ENCODE peak calls at places on chromosomes 3 and 15, in eight cellular contexts. One of them, this sample, is unnamed.
A peak's percentile ranks its signal among the peaks of the same experiment; 100 is the strongest.

GRCh38 chr15:61118885-61119284 is 110.2 kb downstream of the RORA start:
- DNase-seq in uterus: no peak
- DNase-seq in IMR-90: no peak
- DNase-seq in thyroid gland: no peak
- DNase-seq in spleen: no peak
- DNase-seq in ovary: no peak
- DNase-seq in suprapubic skin: no peak
- DNase-seq in esophagus muscularis mucosa: peak; percentile 79
- DNase-seq in this sample: no peak

GRCh38 chr15:89307046-89307587 is 27.5 kb downstream of the POLG start:
- DNase-seq in uterus: no peak
- DNase-seq in spleen: no peak
- DNase-seq in suprapubic skin: no peak
- DNase-seq in ovary: no peak
- DNase-seq in esophagus muscularis mucosa: no peak
- DNase-seq in IMR-90: peak; percentile 66
- DNase-seq in thyroid gland: no peak
- DNase-seq in this sample: no peak

GRCh38 chr3:16375891-16376290 is 110.9 kb downstream of the OXNAD1 start:
- DNase-seq in thyroid gland: no peak
- DNase-seq in esophagus muscularis mucosa: no peak
- DNase-seq in spleen: no peak
- DNase-seq in suprapubic skin: no peak
- DNase-seq in IMR-90: no peak
- DNase-seq in uterus: no peak
- DNase-seq in ovary: no peak
- DNase-seq in this sample: no peak

GRCh38 chr3:194276768-194277546 is 74.2 kb downstream of the CPN2 start:
- DNase-seq in spleen: no peak
- DNase-seq in uterus: peak; percentile 57
- DNase-seq in esophagus muscularis mucosa: no peak
- DNase-seq in suprapubic skin: no peak
- DNase-seq in IMR-90: peak; percentile 52
- DNase-seq in thyroid gland: peak; percentile 74
- DNase-seq in ovary: peak; percentile 75
- DNase-seq in this sample: peak; percentile 11

GRCh38 chr15:101376615-101377395 is 81.8 kb upstream of the SNRPA1 start:
- DNase-seq in uterus: no peak
- DNase-seq in esophagus muscularis mucosa: no peak
- DNase-seq in ovary: no peak
- DNase-seq in spleen: no peak
- DNase-seq in IMR-90: no peak
- DNase-seq in thyroid gland: no peak
- DNase-seq in suprapubic skin: no peak
- DNase-seq in this sample: no peak

GRCh38 chr15:42137461-42138261 is 18.8 kb downstream of the PLA2G4F start:
- DNase-seq in IMR-90: peak; percentile 50
- DNase-seq in ovary: no peak
- DNase-seq in esophagus muscularis mucosa: no peak
- DNase-seq in suprapubic skin: peak; percentile 44
- DNase-seq in spleen: peak; percentile 40
- DNase-seq in thyroid gland: no peak
- DNase-seq in uterus: no peak
- DNase-seq in this sample: no peak

GRCh38 chr3:30502051-30502741 is 104.2 kb upstream of the TGFBR2 start:
- DNase-seq in uterus: no peak
- DNase-seq in esophagus muscularis mucosa: no peak
- DNase-seq in suprapubic skin: no peak
- DNase-seq in IMR-90: no peak
- DNase-seq in spleen: no peak
- DNase-seq in thyroid gland: no peak
- DNase-seq in ovary: no peak
- DNase-seq in this sample: no peak

GRCh38 chr15:81015595-81016252 is 15.0 kb downstream of the TLNRD1 start:
- DNase-seq in spleen: no peak
- DNase-seq in ovary: no peak
- DNase-seq in thyroid gland: peak; percentile 39
- DNase-seq in uterus: no peak
- DNase-seq in esophagus muscularis mucosa: no peak
- DNase-seq in IMR-90: no peak
- DNase-seq in suprapubic skin: no peak
- DNase-seq in this sample: no peak

GRCh38 chr15:40931300-40932142 is 2.4 kb downstream of the DLL4 start:
- DNase-seq in spleen: peak; percentile 62
- DNase-seq in ovary: no peak
- DNase-seq in uterus: no peak
- DNase-seq in IMR-90: no peak
- DNase-seq in suprapubic skin: no peak
- DNase-seq in esophagus muscularis mucosa: no peak
- DNase-seq in thyroid gland: no peak
- DNase-seq in this sample: peak; percentile 32

GRCh38 chr3:184040010-184040409 is 8.5 kb downstream of the HTR3D start:
- DNase-seq in ovary: no peak
- DNase-seq in thyroid gland: no peak
- DNase-seq in uterus: no peak
- DNase-seq in suprapubic skin: no peak
- DNase-seq in IMR-90: peak; percentile 47
- DNase-seq in esophagus muscularis mucosa: no peak
- DNase-seq in spleen: no peak
- DNase-seq in this sample: no peak

DNA sequence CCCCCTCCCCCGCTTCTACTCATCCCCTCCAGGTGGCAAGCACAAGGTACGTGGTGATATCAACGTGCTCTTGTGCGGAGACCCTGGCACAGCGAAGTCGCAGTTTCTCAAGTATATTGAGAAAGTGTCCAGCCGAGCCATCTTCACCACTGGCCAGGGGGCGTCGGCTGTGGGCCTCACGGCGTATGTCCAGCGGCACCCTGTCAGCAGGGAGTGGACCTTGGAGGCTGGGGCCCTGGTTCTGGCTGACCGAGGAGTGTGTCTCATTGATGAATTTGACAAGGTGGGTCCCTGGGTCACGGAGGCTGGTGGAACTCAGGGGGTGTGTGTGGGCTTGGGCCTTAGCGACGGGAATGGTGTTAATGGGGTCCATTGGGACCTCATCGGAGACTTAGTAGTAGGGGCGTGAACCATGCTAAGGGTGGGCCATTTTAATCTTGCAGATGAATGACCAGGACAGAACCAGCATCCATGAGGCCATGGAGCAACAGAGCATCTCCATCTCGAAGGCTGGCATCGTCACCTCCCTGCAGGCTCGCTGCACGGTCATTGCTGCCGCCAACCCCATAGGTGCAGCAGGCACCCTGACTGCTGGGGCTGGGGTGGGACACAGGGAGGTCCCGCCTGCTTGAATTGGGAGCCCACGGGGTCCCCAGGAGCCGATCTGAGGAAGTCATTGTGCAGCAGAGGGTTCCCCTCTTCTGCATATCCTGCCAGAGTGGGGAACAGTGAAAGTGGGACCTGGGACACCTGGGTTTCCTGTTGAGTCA is 12.0 kb upstream of the PODXL2 start:
- DNase-seq in esophagus muscularis mucosa: no peak
- DNase-seq in thyroid gland: no peak
- DNase-seq in ovary: no peak
- DNase-seq in uterus: no peak
- DNase-seq in suprapubic skin: no peak
- DNase-seq in IMR-90: no peak
- DNase-seq in spleen: no peak
- DNase-seq in this sample: no peak
- H3K36me3 ChIP-seq in esophagus muscularis mucosa: peaks cover 43% of the 10 kb centered on the region
- H3K36me3 ChIP-seq in thyroid gland: peaks cover 9% of the 10 kb centered on the region
- H3K36me3 ChIP-seq in ovary: no peaks in the 10 kb centered on the region
- H3K36me3 ChIP-seq in uterus: no peaks in the 10 kb centered on the region
- H3K36me3 ChIP-seq in suprapubic skin: peaks cover 53% of the 10 kb centered on the region
- H3K36me3 ChIP-seq in IMR-90: peaks cover 27% of the 10 kb centered on the region
- H3K36me3 ChIP-seq in spleen: peaks cover 71% of the 10 kb centered on the region
- H3K36me3 ChIP-seq in this sample: no peaks in the 10 kb centered on the region

DNA sequence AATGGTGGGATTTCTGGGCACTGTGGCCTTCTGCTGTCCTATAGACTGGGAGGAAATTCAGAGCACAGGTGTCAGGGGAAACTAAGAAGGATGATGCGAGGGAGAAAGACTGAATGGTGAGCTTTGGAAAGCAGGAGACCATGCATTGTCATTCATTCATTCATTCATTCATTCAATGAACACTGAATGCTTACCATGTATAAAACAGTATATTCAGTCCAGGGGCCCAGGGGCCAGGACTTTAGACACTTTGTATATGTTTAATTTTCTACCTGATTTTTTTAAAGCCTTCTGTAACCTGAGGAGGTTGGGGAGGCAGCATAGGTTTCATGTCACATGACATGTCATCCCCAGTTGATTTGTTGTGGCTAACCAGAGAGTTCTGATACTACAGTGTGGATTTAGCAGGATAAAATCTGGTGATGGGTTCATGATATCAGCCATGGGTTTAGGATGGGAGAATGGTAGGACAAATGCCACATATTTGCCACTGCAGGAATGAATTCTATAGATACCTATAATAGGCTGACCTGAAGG is 57.7 kb upstream of the ATG7 start:
- DNase-seq in spleen: no peak
- DNase-seq in ovary: no peak
- DNase-seq in esophagus muscularis mucosa: no peak
- DNase-seq in uterus: peak; percentile 1
- DNase-seq in IMR-90: no peak
- DNase-seq in thyroid gland: no peak
- DNase-seq in suprapubic skin: no peak
- DNase-seq in this sample: no peak
- TF ChIP-seq POLR2A in spleen: no peak
- TF ChIP-seq POLR2A in ovary: no peak
- TF ChIP-seq POLR2A in esophagus muscularis mucosa: no peak
- TF ChIP-seq POLR2A in uterus: no peak
- TF ChIP-seq POLR2A in IMR-90: no peak
- TF ChIP-seq POLR2A in thyroid gland: no peak
- TF ChIP-seq POLR2A in suprapubic skin: no peak
- TF ChIP-seq POLR2A in this sample: no peak

DNA sequence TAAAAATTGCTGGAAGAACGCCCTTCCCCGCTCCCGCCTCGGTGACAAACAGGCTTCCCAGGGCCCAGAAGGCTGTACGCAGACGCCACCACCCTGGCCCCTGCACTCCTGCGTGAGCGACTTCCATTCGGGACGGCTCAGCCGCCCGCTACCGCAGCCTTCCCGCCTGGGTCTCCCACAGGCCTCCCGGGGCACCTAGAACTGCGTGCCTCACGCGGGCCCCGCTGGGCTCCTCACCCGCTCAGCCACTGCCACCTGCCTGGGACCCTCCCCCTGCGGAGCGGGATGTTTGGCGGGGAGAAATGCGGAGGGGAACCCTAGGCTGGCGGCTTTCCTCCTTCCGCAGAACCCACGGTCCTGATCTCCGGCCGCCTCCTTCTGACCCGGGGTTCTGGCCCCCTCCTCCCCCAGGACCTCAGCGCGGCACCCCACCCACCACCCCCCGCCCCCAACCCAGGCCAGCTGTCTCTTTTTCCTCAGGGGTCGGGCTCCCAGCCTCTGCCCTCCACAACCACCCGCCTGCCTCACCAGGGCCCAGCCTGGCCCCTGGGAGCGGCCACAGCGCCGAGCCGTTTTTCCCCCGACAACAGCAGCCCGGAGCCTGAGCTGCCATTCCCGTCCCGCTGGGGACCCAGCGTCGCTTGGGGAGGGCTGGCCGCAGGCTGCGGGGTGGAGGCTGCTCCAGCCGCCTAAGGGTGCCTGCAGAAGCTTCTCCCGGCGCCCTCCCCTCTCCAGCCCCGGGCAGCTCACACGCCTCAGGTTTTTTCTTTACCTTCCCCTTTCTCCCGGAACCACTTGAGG is 27.6 kb upstream of the RAB7A start:
- DNase-seq in thyroid gland: peak; percentile 48
- DNase-seq in uterus: peak; percentile 23
- DNase-seq in esophagus muscularis mucosa: no peak
- DNase-seq in ovary: peak; percentile 48
- DNase-seq in IMR-90: no peak
- DNase-seq in spleen: peak; percentile 83
- DNase-seq in suprapubic skin: peak; percentile 70
- DNase-seq in this sample: peak; percentile 46
- H3K4me3 ChIP-seq in thyroid gland: no peak overlapping the region
- H3K4me3 ChIP-seq in uterus: peak overlapping the region; percentile 52
- H3K4me3 ChIP-seq in esophagus muscularis mucosa: peak overlapping the region; percentile 80
- H3K4me3 ChIP-seq in ovary: peak overlapping the region; percentile 57
- H3K4me3 ChIP-seq in IMR-90: peak overlapping the region; percentile 28
- H3K4me3 ChIP-seq in spleen: peak overlapping the region; percentile 38
- H3K4me3 ChIP-seq in suprapubic skin: peak overlapping the region; percentile 66
- H3K4me3 ChIP-seq in this sample: peak overlapping the region; percentile 56

GRCh38 chr15:38308242-38308641 is 55.6 kb downstream of the SPRED1 start:
- DNase-seq in uterus: no peak
- DNase-seq in thyroid gland: no peak
- DNase-seq in ovary: no peak
- DNase-seq in suprapubic skin: no peak
- DNase-seq in spleen: no peak
- DNase-seq in IMR-90: no peak
- DNase-seq in esophagus muscularis mucosa: no peak
- DNase-seq in this sample: no peak
- H3K36me3 ChIP-seq in uterus: no peaks in the 10 kb centered on the region
- H3K36me3 ChIP-seq in thyroid gland: no peaks in the 10 kb centered on the region
- H3K36me3 ChIP-seq in ovary: no peaks in the 10 kb centered on the region
- H3K36me3 ChIP-seq in suprapubic skin: no peaks in the 10 kb centered on the region
- H3K36me3 ChIP-seq in spleen: no peaks in the 10 kb centered on the region
- H3K36me3 ChIP-seq in IMR-90: peaks cover 6% of the 10 kb centered on the region
- H3K36me3 ChIP-seq in esophagus muscularis mucosa: peaks cover 3% of the 10 kb centered on the region
- H3K36me3 ChIP-seq in this sample: no peaks in the 10 kb centered on the region

DNA sequence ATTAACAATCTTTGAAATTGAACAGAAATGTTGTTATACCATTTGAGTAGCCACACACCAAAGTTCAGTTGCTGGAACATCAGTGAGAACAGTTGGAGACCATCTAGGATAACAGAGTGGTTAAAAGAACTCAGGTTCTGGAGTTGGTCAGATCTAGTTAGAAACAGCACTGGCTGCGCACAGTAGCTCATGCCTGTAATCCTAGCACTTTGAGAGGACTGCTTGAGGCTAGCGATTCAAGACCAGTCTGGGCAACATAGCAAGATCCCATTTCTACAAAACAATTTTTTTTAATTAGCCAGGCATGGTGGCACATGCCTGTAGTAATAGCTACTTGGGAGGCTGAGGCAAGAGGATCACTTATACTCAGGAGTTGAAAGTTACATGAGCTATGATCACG is 7.6 kb upstream of the PKM start:
- DNase-seq in spleen: no peak
- DNase-seq in IMR-90: no peak
- DNase-seq in uterus: no peak
- DNase-seq in esophagus muscularis mucosa: no peak
- DNase-seq in suprapubic skin: no peak
- DNase-seq in thyroid gland: no peak
- DNase-seq in ovary: no peak
- DNase-seq in this sample: no peak
- TF ChIP-seq POLR2A in spleen: no peak
- TF ChIP-seq POLR2A in IMR-90: no peak
- TF ChIP-seq POLR2A in uterus: no peak
- TF ChIP-seq POLR2A in esophagus muscularis mucosa: no peak
- TF ChIP-seq POLR2A in suprapubic skin: no peak
- TF ChIP-seq POLR2A in thyroid gland: no peak
- TF ChIP-seq POLR2A in ovary: no peak
- TF ChIP-seq POLR2A in this sample: no peak

GRCh38 chr3:181265750-181266333 is 276.3 kb upstream of the DNAJC19 start:
- DNase-seq in IMR-90: no peak
- DNase-seq in thyroid gland: no peak
- DNase-seq in spleen: no peak
- DNase-seq in esophagus muscularis mucosa: no peak
- DNase-seq in ovary: no peak
- DNase-seq in suprapubic skin: no peak
- DNase-seq in uterus: no peak
- DNase-seq in this sample: no peak
- H3K4me3 ChIP-seq in IMR-90: no peak overlapping the region
- H3K4me3 ChIP-seq in thyroid gland: no peak overlapping the region
- H3K4me3 ChIP-seq in spleen: no peak overlapping the region
- H3K4me3 ChIP-seq in esophagus muscularis mucosa: no peak overlapping the region
- H3K4me3 ChIP-seq in ovary: no peak overlapping the region
- H3K4me3 ChIP-seq in suprapubic skin: no peak overlapping the region
- H3K4me3 ChIP-seq in uterus: no peak overlapping the region
- H3K4me3 ChIP-seq in this sample: no peak overlapping the region

GRCh38 chr15:84819291-84819768 is 2.2 kb downstream of the ALPK3 start:
- DNase-seq in spleen: peak; percentile 61
- DNase-seq in suprapubic skin: peak; percentile 36
- DNase-seq in ovary: no peak
- DNase-seq in thyroid gland: peak; percentile 24
- DNase-seq in esophagus muscularis mucosa: no peak
- DNase-seq in uterus: no peak
- DNase-seq in IMR-90: no peak
- DNase-seq in this sample: no peak
- H3K36me3 ChIP-seq in spleen: no peaks in the 10 kb centered on the region
- H3K36me3 ChIP-seq in suprapubic skin: no peaks in the 10 kb centered on the region
- H3K36me3 ChIP-seq in ovary: no peaks in the 10 kb centered on the region
- H3K36me3 ChIP-seq in thyroid gland: no peaks in the 10 kb centered on the region
- H3K36me3 ChIP-seq in esophagus muscularis mucosa: peaks cover 5% of the 10 kb centered on the region
- H3K36me3 ChIP-seq in uterus: no peaks in the 10 kb centered on the region
- H3K36me3 ChIP-seq in IMR-90: no peaks in the 10 kb centered on the region
- H3K36me3 ChIP-seq in this sample: no peaks in the 10 kb centered on the region

This sample was measured in transverse colon.